ENCODE peak calls at places on chromosome 6, in ten cellular contexts. O is endothelial cell; I is upper lobe of right lung; B is heart left ventricle; U is activated CD4-positive, CD25-positive, alpha-beta regulatory T cell; M is NCI-H1417; A is HEK293T; E is activated CD4-positive, alpha-beta T cell treated with anti-CD3 and anti-CD28 coated beads, Interleukin-2, amount 50 U/mL, for 24 hours; P is BJ; X is stimulated activated CD4-positive, alpha-beta T cell treated with anti-CD3 and anti-CD28 coated beads, Interleukin-1b, Interleukin-23, amount 100 ng/mL, for 24 hours. W is an unnamed sample.

GRCh38 chr6:20827798-20828197 is 293.5 kb downstream of the CDKAL1 start:
- DNase-seq in U (no peak), O (no peak), I (no peak), E (no peak), M (no peak), B (no peak), A (no peak), P (peak; percentile 84), X (no peak), W (peak; percentile 85)

GRCh38 chr6:100084301-100085161 is 90.5 kb upstream of the MCHR2 start:
- DNase-seq in X (no peak), M (no peak), O (no peak), P (peak; percentile 83), U (no peak), A (no peak), E (no peak), I (no peak), B (no peak), W (peak; percentile 48)

GRCh38 chr6:30887901-30888300 is 3.6 kb downstream of the DDR1 start:
- DNase-seq in I (peak; percentile 0), B (no peak), O (no peak), M (no peak), X (no peak), A (no peak), U (no peak), P (peak; percentile 49), E (no peak), W (no peak)

GRCh38 chr6:166862978-166863530 is 93.3 kb downstream of the RNASET2 start:
- DNase-seq in A (no peak), U (no peak), I (no peak), B (no peak), E (no peak), M (no peak), X (no peak), O (no peak), P (no peak), W (no peak)

GRCh38 chr6:139003751-139004150 is 15.7 kb upstream of the REPS1 start:
- DNase-seq in M (no peak), O (no peak), B (no peak), A (no peak), X (no peak), E (no peak), I (no peak), P (no peak), U (no peak), W (no peak)

GRCh38 chr6:142735182-142735581 is 209.8 kb downstream of the HIVEP2 start:
- DNase-seq in E (no peak), X (no peak), P (no peak), A (no peak), O (no peak), U (no peak), M (peak; percentile 35), B (no peak), I (no peak), W (peak; percentile 26)

GRCh38 chr6:136077834-136078576 is 172.1 kb downstream of the MTFR2 start:
- DNase-seq in B (no peak), X (no peak), O (no peak), A (no peak), E (no peak), U (no peak), M (no peak), P (peak; percentile 79), I (no peak), W (peak; percentile 100)

GRCh38 chr6:2659882-2660281 is 90.8 kb downstream of the MYLK4 start:
- DNase-seq in P (no peak), X (no peak), M (no peak), I (no peak), B (no peak), O (no peak), E (no peak), U (no peak), A (no peak), W (peak; percentile 10)

GRCh38 chr6:38195113-38195635 is 375.6 kb downstream of the ZFAND3 start:
- DNase-seq in M (no peak), E (no peak), I (no peak), U (no peak), B (no peak), P (no peak), O (no peak), X (no peak), A (no peak), W (no peak)

GRCh38 chr6:2165216-2165725 is 80.1 kb downstream of the GMDS start:
- DNase-seq in B (no peak), E (no peak), U (no peak), O (no peak), X (no peak), A (no peak), M (no peak), P (no peak), I (no peak), W (peak; percentile 46)

GRCh38 chr6:24719125-24719931 is at the start of gene C6orf62:
- DNase-seq in M (peak; percentile 22), U (peak; percentile 16), P (no peak), X (peak; percentile 43), A (peak; percentile 8), O (peak; percentile 8), B (peak; percentile 51), E (peak; percentile 51), I (no peak), W (peak; percentile 49)

GRCh38 chr6:151916680-151917164 is 109.2 kb downstream of the ESR1 start:
- DNase-seq in X (no peak), U (no peak), E (no peak), M (no peak), O (no peak), P (peak; percentile 91), I (no peak), A (no peak), B (no peak), W (peak; percentile 98)

W was measured in fibroblast of mammary gland.